ENCODE peak calls at places on chromosomes 4 and X, in eight cellular contexts. V is cardiac muscle cell, R is D721Med, G is AG09319, X is Peyer's patch, P is upper lobe of left lung, Z is B cell, Q is PC-3. O is an unnamed sample.

GRCh38 chrX:119399772-119400101 is 601 bp downstream of the SLC25A43 start:
- DNase-seq in V (peak), R (no peak), G (no peak), X (no peak), P (no peak), Z (no peak), Q (no peak), O (no peak)

GRCh38 chr4:54781771-54782170 is 124.0 kb downstream of the KIT start:
- DNase-seq in V (peak), R (no peak), G (no peak), X (no peak), P (no peak), Z (no peak), Q (no peak), O (no peak)

GRCh38 chr4:2867758-2868491 is 24.3 kb downstream of the ADD1 start:
- DNase-seq in V (peak), R (no peak), G (no peak), X (no peak), P (no peak), Z (no peak), Q (no peak), O (no peak)

GRCh38 chrX:26952213-26952612 is 510.9 kb downstream of the PPP4R3C start:
- DNase-seq in V (no peak), R (no peak), G (no peak), X (no peak), P (no peak), Z (no peak), Q (no peak), O (no peak)

GRCh38 chr4:2937146-2937857 is 25.9 kb downstream of the NOP14 start:
- DNase-seq in V (no peak), R (no peak), G (no peak), X (peak), P (no peak), Z (no peak), Q (peak), O (peak)

GRCh38 chr4:150402968-150403367 is 179.0 kb upstream of the MAB21L2 start:
- DNase-seq in V (no peak), R (no peak), G (no peak), X (peak), P (no peak), Z (peak), Q (no peak), O (no peak)

GRCh38 chrX:74291577-74291963 is 12.4 kb upstream of the ZCCHC13 start:
- DNase-seq in V (no peak), R (no peak), G (no peak), X (no peak), P (no peak), Z (no peak), Q (no peak), O (no peak)

GRCh38 chr4:314296-314903 is 9.1 kb upstream of the ZNF732 start:
- DNase-seq in V (no peak), R (no peak), G (no peak), X (no peak), P (no peak), Z (no peak), Q (no peak), O (no peak)

GRCh38 chrX:18748499-18748898 is 41.1 kb downstream of the PPEF1 start:
- DNase-seq in V (no peak), R (no peak), G (no peak), X (no peak), P (no peak), Z (no peak), Q (no peak), O (no peak)

GRCh38 chr4:73404042-73404441 is at the start of gene ALB:
- DNase-seq in V (no peak), R (no peak), G (no peak), X (no peak), P (no peak), Z (no peak), Q (no peak), O (no peak)

GRCh38 chr4:114921790-114922581 is 191.4 kb downstream of the NDST4 start:
- DNase-seq in V (no peak), R (no peak), G (no peak), X (peak), P (no peak), Z (no peak), Q (no peak), O (no peak)

GRCh38 chr4:138910914-138911336 is 104.7 kb upstream of the NOCT start:
- DNase-seq in V (peak), R (no peak), G (peak), X (peak), P (peak), Z (no peak), Q (peak), O (peak)

GRCh38 chr4:112113786-112114185 is 31.5 kb upstream of the FAM241A start:
- DNase-seq in V (no peak), R (no peak), G (no peak), X (no peak), P (no peak), Z (no peak), Q (no peak), O (no peak)

GRCh38 chrX:108699368-108699767 is 37.0 kb downstream of the IRS4 start:
- DNase-seq in V (peak), R (no peak), G (no peak), X (no peak), P (no peak), Z (no peak), Q (peak), O (peak)

GRCh38 chr4:110088670-110089069 is 109.7 kb downstream of the ELOVL6 start:
- DNase-seq in V (peak), R (no peak), G (peak), X (no peak), P (no peak), Z (no peak), Q (peak), O (peak)

GRCh38 chrX:120617996-120618630 is 11.7 kb downstream of the C1GALT1C1 start:
- DNase-seq in V (no peak), R (no peak), G (no peak), X (no peak), P (no peak), Z (no peak), Q (no peak), O (no peak)

GRCh38 chr4:145792429-145792828 is 112.5 kb downstream of the C4orf51 start:
- DNase-seq in V (no peak), R (no peak), G (no peak), X (no peak), P (no peak), Z (no peak), Q (no peak), O (no peak)

GRCh38 chr4:113145519-113146291 is 96.3 kb downstream of the ANK2 start:
- DNase-seq in V (no peak), R (no peak), G (no peak), X (no peak), P (no peak), Z (no peak), Q (no peak), O (no peak)

GRCh38 chr4:25916870-25917269 is 2.9 kb downstream of the SMIM20 start:
- DNase-seq in V (no peak), R (no peak), G (no peak), X (no peak), P (no peak), Z (no peak), Q (no peak), O (no peak)

GRCh38 chr4:82741188-82741587 is 57.4 kb downstream of the SCD5 start:
- DNase-seq in V (no peak), R (no peak), G (no peak), X (no peak), P (no peak), Z (no peak), Q (no peak), O (no peak)

GRCh38 chr4:85748654-85749053 is 273.7 kb downstream of the ARHGAP24 start:
- DNase-seq in V (peak), R (no peak), G (no peak), X (no peak), P (no peak), Z (no peak), Q (no peak), O (no peak)

GRCh38 chr4:152211936-152212675 is 323.8 kb downstream of the FBXW7 start:
- DNase-seq in V (no peak), R (no peak), G (no peak), X (no peak), P (no peak), Z (no peak), Q (no peak), O (no peak)

GRCh38 chr4:1323635-1324442 is 23.2 kb upstream of the UVSSA start:
- DNase-seq in V (peak), R (no peak), G (peak), X (no peak), P (no peak), Z (no peak), Q (peak), O (peak)

GRCh38 chr4:139556735-139557505 is 901 bp upstream of the SETD7 start:
- DNase-seq in V (no peak), R (no peak), G (no peak), X (peak), P (peak), Z (peak), Q (peak), O (peak)

GRCh38 chrX:46326161-46326560 is 219.1 kb downstream of the ZNF674 start:
- DNase-seq in V (peak), R (no peak), G (no peak), X (no peak), P (no peak), Z (no peak), Q (peak), O (peak)

GRCh38 chrX:100447563-100448397 is 37.7 kb upstream of the PCDH19 start:
- DNase-seq in V (peak), R (peak), G (no peak), X (peak), P (no peak), Z (no peak), Q (peak), O (peak)

GRCh38 chr4:8070751-8071718 is 87.6 kb downstream of the ABLIM2 start:
- DNase-seq in V (no peak), R (no peak), G (no peak), X (no peak), P (no peak), Z (no peak), Q (no peak), O (no peak)

GRCh38 chr4:92791876-92792490 is 488.2 kb downstream of the GRID2 start:
- DNase-seq in V (no peak), R (no peak), G (no peak), X (no peak), P (no peak), Z (no peak), Q (no peak), O (no peak)

GRCh38 chrX:18861436-18861950 is 122.4 kb downstream of the PHKA2 start:
- DNase-seq in V (no peak), R (no peak), G (no peak), X (no peak), P (no peak), Z (no peak), Q (no peak), O (no peak)

GRCh38 chrX:31397119-31397518 is 325.3 kb upstream of the FTHL17 start:
- DNase-seq in V (no peak), R (no peak), G (no peak), X (no peak), P (no peak), Z (no peak), Q (no peak), O (peak)

GRCh38 chrX:19361701-19362100 is 18.0 kb downstream of the PDHA1 start:
- DNase-seq in V (no peak), R (no peak), G (no peak), X (no peak), P (no peak), Z (no peak), Q (no peak), O (no peak)

GRCh38 chr4:164937576-164938270 is 39.7 kb downstream of the TRIM61 start:
- DNase-seq in V (peak), R (no peak), G (no peak), X (no peak), P (no peak), Z (no peak), Q (no peak), O (no peak)

DNA sequence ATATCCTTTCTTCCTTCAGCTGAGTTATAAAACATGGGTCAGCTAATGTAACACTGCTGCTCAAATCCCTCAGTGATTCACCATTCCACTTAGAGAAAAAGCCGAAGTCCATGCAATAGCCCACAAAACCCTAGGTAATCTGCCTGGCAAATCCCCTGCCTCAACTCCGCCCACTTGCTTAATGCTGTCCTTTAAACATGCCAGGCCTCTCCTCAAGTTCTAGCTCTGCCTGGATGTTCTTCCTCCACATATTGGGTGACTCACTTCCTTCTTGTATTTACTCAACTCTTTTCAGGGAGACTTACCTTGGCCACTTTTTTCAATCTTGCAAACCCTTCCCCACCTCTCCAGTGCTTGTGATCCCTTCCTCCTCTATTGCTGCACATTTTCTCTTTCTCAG is 89.8 kb downstream of the EMCN start:
- DNase-seq in V (peak), R (no peak), G (no peak), X (no peak), P (no peak), Z (no peak), Q (peak), O (peak)
- TF ChIP-seq CTCF in V (no peak), R (no peak), G (no peak), X (no peak), P (no peak), Z (no peak), Q (no peak), O (no peak)

GRCh38 chrX:40831750-40832149 is 96.4 kb upstream of the MED14 start:
- DNase-seq in V (no peak), R (no peak), G (no peak), X (no peak), P (peak), Z (no peak), Q (no peak), O (no peak)
- TF ChIP-seq CTCF in V (no peak), R (no peak), G (no peak), X (no peak), P (no peak), Z (no peak), Q (no peak), O (no peak)

GRCh38 chr4:80187677-80188076 is 9.6 kb upstream of the PRDM8 start:
- DNase-seq in V (no peak), R (no peak), G (no peak), X (no peak), P (no peak), Z (no peak), Q (no peak), O (no peak)

GRCh38 chr4:80186666-80187065 is 10.6 kb upstream of the PRDM8 start:
- DNase-seq in V (no peak), R (no peak), G (no peak), X (no peak), P (no peak), Z (no peak), Q (no peak), O (no peak)

GRCh38 chr4:80184791-80185756 is 12.2 kb upstream of the PRDM8 start:
- DNase-seq in V (peak), R (no peak), G (no peak), X (peak), P (peak), Z (peak), Q (peak), O (no peak)

GRCh38 chr4:80184053-80184790 is 13.1 kb upstream of the PRDM8 start:
- DNase-seq in V (peak), R (no peak), G (peak), X (peak), P (peak), Z (peak), Q (peak), O (peak)

DNA sequence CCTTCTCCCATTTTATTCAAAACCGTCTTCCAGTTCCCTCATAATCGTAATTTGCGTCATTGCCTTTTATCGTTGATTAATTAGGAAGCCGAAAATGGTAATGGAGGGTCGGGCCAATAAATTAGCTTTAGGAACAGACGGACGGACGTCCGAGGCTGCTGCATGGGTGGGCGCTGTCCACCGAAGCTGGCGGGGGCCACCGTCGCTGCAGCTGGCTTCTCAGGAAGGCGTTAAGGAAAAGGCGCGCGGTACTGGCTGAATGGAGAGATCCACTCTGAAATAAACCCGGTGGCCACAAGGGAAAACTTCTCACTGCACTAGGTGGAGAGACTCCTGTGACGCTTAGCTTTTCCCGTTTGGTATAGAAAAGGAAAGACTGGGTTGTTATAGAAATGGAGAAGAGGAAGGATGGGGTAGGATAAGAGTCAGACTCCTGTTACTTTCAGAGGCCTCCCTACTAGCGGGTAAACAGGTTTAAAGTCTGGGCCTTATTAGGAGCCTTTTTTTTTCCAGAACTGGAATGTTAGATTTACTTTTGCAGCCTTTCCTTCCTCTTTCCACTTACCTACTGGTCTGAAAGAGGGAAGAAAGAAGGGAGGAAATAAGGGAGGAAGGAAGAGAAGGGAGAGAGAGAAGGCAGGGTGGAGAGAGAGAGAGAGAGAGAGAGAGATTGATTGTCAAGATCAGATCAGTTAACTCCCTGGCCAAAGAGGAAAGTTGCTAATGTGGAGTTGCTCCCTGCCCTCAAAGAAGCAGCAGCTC is 11.3 kb upstream of the PRDM8 start:
- DNase-seq in V (no peak), R (no peak), G (no peak), X (no peak), P (peak), Z (no peak), Q (no peak), O (no peak)
- TF ChIP-seq CTCF in V (no peak), R (no peak), G (no peak), X (no peak), P (no peak), Z (no peak), Q (no peak), O (no peak)

GRCh38 chrX:137771537-137771936 is 205.6 kb downstream of the ZIC3 start:
- DNase-seq in V (no peak), R (no peak), G (no peak), X (no peak), P (no peak), Z (no peak), Q (no peak), O (no peak)
- TF ChIP-seq CTCF in V (no peak), R (no peak), G (no peak), X (no peak), P (no peak), Z (no peak), Q (no peak), O (no peak)

GRCh38 chrX:48589482-48590162 is 7.7 kb upstream of the WDR13 start:
- DNase-seq in V (peak), R (no peak), G (no peak), X (no peak), P (no peak), Z (no peak), Q (no peak), O (no peak)
- TF ChIP-seq CTCF in V (no peak), R (no peak), G (no peak), X (no peak), P (no peak), Z (no peak), Q (no peak), O (no peak)

GRCh38 chr4:38832624-38833528 is 23.7 kb downstream of the TLR6 start:
- DNase-seq in V (no peak), R (no peak), G (no peak), X (no peak), P (peak), Z (no peak), Q (no peak), O (no peak)
- TF ChIP-seq CTCF in V (peak), R (no peak), G (no peak), X (no peak), P (no peak), Z (no peak), Q (peak), O (peak)

DNA sequence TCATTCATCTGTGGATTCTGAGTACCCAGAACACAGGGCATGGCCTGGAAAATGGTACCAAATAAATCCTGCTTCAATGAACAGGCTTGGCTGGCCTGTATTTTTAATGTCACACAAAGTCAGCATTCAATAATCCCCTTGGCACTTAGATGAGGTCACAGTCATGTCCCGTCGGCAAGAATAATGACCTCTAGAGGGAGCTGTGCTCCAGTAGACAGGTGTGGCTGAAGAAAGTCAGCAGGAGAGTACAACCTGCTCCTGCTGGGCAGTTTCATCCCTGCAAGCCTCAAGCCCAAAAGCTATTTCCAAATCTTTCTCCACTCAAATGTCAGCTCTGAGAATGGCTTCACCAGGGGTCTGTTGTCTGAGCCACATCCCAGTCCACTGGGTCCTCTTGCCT is 404.0 kb upstream of the F9 start:
- DNase-seq in V (no peak), R (no peak), G (no peak), X (no peak), P (no peak), Z (no peak), Q (peak), O (peak)
- TF ChIP-seq CTCF in V (no peak), R (peak), G (peak), X (no peak), P (peak), Z (no peak), Q (peak), O (peak)

DNA sequence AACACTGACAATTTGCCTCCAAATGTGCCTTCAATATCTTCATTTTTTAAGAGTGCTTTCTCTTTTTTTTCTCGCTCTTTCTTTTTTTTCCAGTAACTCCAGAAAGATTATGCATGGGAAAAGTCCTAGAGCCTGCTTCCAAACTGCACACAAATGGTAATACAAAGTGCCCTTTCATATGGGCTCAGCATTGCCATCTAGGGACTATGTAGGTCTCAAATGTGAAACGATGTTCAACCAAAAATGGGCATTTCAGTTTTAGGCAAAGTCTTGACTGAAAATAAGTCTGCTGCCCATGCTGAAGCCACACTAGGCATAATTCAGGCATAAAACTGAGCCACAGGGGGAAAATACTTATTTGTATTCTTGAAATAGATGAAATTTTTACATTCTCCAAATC is 65.6 kb downstream of the SYNPO2 start:
- DNase-seq in V (peak), R (no peak), G (no peak), X (no peak), P (no peak), Z (no peak), Q (peak), O (no peak)
- TF ChIP-seq CTCF in V (peak), R (no peak), G (peak), X (no peak), P (no peak), Z (no peak), Q (peak), O (peak)

DNA sequence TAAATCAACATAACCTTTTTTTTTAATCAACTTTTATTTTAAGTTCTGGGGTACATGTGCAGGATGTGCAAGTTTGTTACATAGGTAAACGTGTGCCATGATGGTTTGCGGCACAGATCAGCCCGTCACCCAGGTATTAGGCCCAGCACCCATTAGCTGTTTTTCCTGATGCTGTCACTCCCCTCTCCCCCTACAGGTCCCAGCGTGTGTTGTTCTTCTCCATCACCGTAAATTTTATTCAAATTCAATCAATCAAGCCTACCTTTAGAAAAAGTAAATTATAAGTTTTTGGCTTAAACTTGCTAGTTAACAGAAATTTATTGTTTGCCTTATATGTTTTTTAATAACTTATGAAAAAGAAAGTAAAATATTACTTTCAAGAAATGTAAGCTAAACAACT is 25.9 kb downstream of the TIGD2 start:
- DNase-seq in V (no peak), R (no peak), G (no peak), X (no peak), P (no peak), Z (no peak), Q (no peak), O (no peak)
- TF ChIP-seq CTCF in V (no peak), R (no peak), G (no peak), X (no peak), P (no peak), Z (no peak), Q (no peak), O (no peak)

O was measured in mammary epithelial cell.